ENCODE peak calls at places on chromosomes 16 and 17, in ten cellular contexts. One of them, this sample, is unnamed.

GRCh38 chr17:28180449-28180848 is 138.0 kb downstream of the NLK start:
- DNase-seq in left ventricle myocardium superior: no peak
- DNase-seq in T-helper 9 cell: no peak
- DNase-seq in hepatocyte: no peak
- DNase-seq in MCF 10A: no peak
- DNase-seq in T-helper 2 cell: no peak
- DNase-seq in LoVo: no peak
- DNase-seq in stimulated activated CD4-positive, alpha-beta T cell treated with anti-CD3 and anti-CD28 coated beads, Interleukin-4, amount 100 ng/mL, for 1 hour: no peak
- DNase-seq in GM12878: no peak
- DNase-seq in ascending aorta: no peak
- DNase-seq in this sample: no peak

GRCh38 chr17:58200024-58200633 is 7.6 kb downstream of the EPX start:
- DNase-seq in left ventricle myocardium superior: peak
- DNase-seq in T-helper 9 cell: peak
- DNase-seq in hepatocyte: peak
- DNase-seq in MCF 10A: peak
- DNase-seq in T-helper 2 cell: peak
- DNase-seq in LoVo: peak
- DNase-seq in stimulated activated CD4-positive, alpha-beta T cell treated with anti-CD3 and anti-CD28 coated beads, Interleukin-4, amount 100 ng/mL, for 1 hour: peak
- DNase-seq in GM12878: no peak
- DNase-seq in ascending aorta: no peak
- DNase-seq in this sample: no peak

GRCh38 chr16:84927621-84928591 is 83.4 kb downstream of the ZDHHC7 start:
- DNase-seq in left ventricle myocardium superior: peak
- DNase-seq in T-helper 9 cell: no peak
- DNase-seq in hepatocyte: no peak
- DNase-seq in MCF 10A: no peak
- DNase-seq in T-helper 2 cell: no peak
- DNase-seq in LoVo: no peak
- DNase-seq in stimulated activated CD4-positive, alpha-beta T cell treated with anti-CD3 and anti-CD28 coated beads, Interleukin-4, amount 100 ng/mL, for 1 hour: no peak
- DNase-seq in GM12878: no peak
- DNase-seq in ascending aorta: no peak
- DNase-seq in this sample: no peak

GRCh38 chr17:52986056-52986662 is 827.6 kb upstream of the CA10 start:
- DNase-seq in left ventricle myocardium superior: no peak
- DNase-seq in T-helper 9 cell: no peak
- DNase-seq in hepatocyte: no peak
- DNase-seq in MCF 10A: no peak
- DNase-seq in T-helper 2 cell: no peak
- DNase-seq in LoVo: no peak
- DNase-seq in stimulated activated CD4-positive, alpha-beta T cell treated with anti-CD3 and anti-CD28 coated beads, Interleukin-4, amount 100 ng/mL, for 1 hour: no peak
- DNase-seq in GM12878: no peak
- DNase-seq in ascending aorta: no peak
- DNase-seq in this sample: no peak

GRCh38 chr16:53094013-53094630 is 39.3 kb downstream of the CHD9 start:
- DNase-seq in left ventricle myocardium superior: peak
- DNase-seq in T-helper 9 cell: peak
- DNase-seq in hepatocyte: peak
- DNase-seq in MCF 10A: peak
- DNase-seq in T-helper 2 cell: peak
- DNase-seq in LoVo: peak
- DNase-seq in stimulated activated CD4-positive, alpha-beta T cell treated with anti-CD3 and anti-CD28 coated beads, Interleukin-4, amount 100 ng/mL, for 1 hour: no peak
- DNase-seq in GM12878: peak
- DNase-seq in ascending aorta: no peak
- DNase-seq in this sample: peak

GRCh38 chr17:77881545-77881944 is 77.0 kb upstream of the TNRC6C start:
- DNase-seq in left ventricle myocardium superior: peak
- DNase-seq in T-helper 9 cell: peak
- DNase-seq in hepatocyte: peak
- DNase-seq in MCF 10A: peak
- DNase-seq in T-helper 2 cell: peak
- DNase-seq in LoVo: no peak
- DNase-seq in stimulated activated CD4-positive, alpha-beta T cell treated with anti-CD3 and anti-CD28 coated beads, Interleukin-4, amount 100 ng/mL, for 1 hour: peak
- DNase-seq in GM12878: peak
- DNase-seq in ascending aorta: peak
- DNase-seq in this sample: peak

GRCh38 chr16:81440888-81441663 is 3.5 kb upstream of the CMIP start:
- DNase-seq in left ventricle myocardium superior: no peak
- DNase-seq in T-helper 9 cell: no peak
- DNase-seq in hepatocyte: no peak
- DNase-seq in MCF 10A: no peak
- DNase-seq in T-helper 2 cell: no peak
- DNase-seq in LoVo: no peak
- DNase-seq in stimulated activated CD4-positive, alpha-beta T cell treated with anti-CD3 and anti-CD28 coated beads, Interleukin-4, amount 100 ng/mL, for 1 hour: no peak
- DNase-seq in GM12878: no peak
- DNase-seq in ascending aorta: no peak
- DNase-seq in this sample: no peak

GRCh38 chr16:84198401-84198800 is 7.4 kb downstream of the ADAD2 start:
- DNase-seq in left ventricle myocardium superior: no peak
- DNase-seq in T-helper 9 cell: no peak
- DNase-seq in hepatocyte: no peak
- DNase-seq in MCF 10A: peak
- DNase-seq in T-helper 2 cell: no peak
- DNase-seq in LoVo: peak
- DNase-seq in stimulated activated CD4-positive, alpha-beta T cell treated with anti-CD3 and anti-CD28 coated beads, Interleukin-4, amount 100 ng/mL, for 1 hour: no peak
- DNase-seq in GM12878: no peak
- DNase-seq in ascending aorta: no peak
- DNase-seq in this sample: no peak

GRCh38 chr16:28981517-28981916 is 3.3 kb upstream of the LAT start:
- DNase-seq in left ventricle myocardium superior: no peak
- DNase-seq in T-helper 9 cell: no peak
- DNase-seq in hepatocyte: no peak
- DNase-seq in MCF 10A: peak
- DNase-seq in T-helper 2 cell: no peak
- DNase-seq in LoVo: no peak
- DNase-seq in stimulated activated CD4-positive, alpha-beta T cell treated with anti-CD3 and anti-CD28 coated beads, Interleukin-4, amount 100 ng/mL, for 1 hour: peak
- DNase-seq in GM12878: no peak
- DNase-seq in ascending aorta: no peak
- DNase-seq in this sample: no peak

GRCh38 chr17:4250887-4251286 is 12.9 kb downstream of the ANKFY1 start:
- DNase-seq in left ventricle myocardium superior: no peak
- DNase-seq in T-helper 9 cell: no peak
- DNase-seq in hepatocyte: no peak
- DNase-seq in MCF 10A: no peak
- DNase-seq in T-helper 2 cell: no peak
- DNase-seq in LoVo: no peak
- DNase-seq in stimulated activated CD4-positive, alpha-beta T cell treated with anti-CD3 and anti-CD28 coated beads, Interleukin-4, amount 100 ng/mL, for 1 hour: no peak
- DNase-seq in GM12878: no peak
- DNase-seq in ascending aorta: no peak
- DNase-seq in this sample: no peak

GRCh38 chr17:33595783-33596182 is 302.7 kb upstream of the ASIC2 start:
- DNase-seq in left ventricle myocardium superior: no peak
- DNase-seq in T-helper 9 cell: no peak
- DNase-seq in hepatocyte: no peak
- DNase-seq in MCF 10A: no peak
- DNase-seq in T-helper 2 cell: no peak
- DNase-seq in LoVo: no peak
- DNase-seq in stimulated activated CD4-positive, alpha-beta T cell treated with anti-CD3 and anti-CD28 coated beads, Interleukin-4, amount 100 ng/mL, for 1 hour: no peak
- DNase-seq in GM12878: no peak
- DNase-seq in ascending aorta: no peak
- DNase-seq in this sample: no peak

GRCh38 chr17:381941-382643 is 29.5 kb upstream of the RPH3AL start:
- DNase-seq in left ventricle myocardium superior: no peak
- DNase-seq in T-helper 9 cell: no peak
- DNase-seq in hepatocyte: no peak
- DNase-seq in MCF 10A: no peak
- DNase-seq in T-helper 2 cell: no peak
- DNase-seq in LoVo: no peak
- DNase-seq in stimulated activated CD4-positive, alpha-beta T cell treated with anti-CD3 and anti-CD28 coated beads, Interleukin-4, amount 100 ng/mL, for 1 hour: no peak
- DNase-seq in GM12878: no peak
- DNase-seq in ascending aorta: no peak
- DNase-seq in this sample: no peak

GRCh38 chr17:72613411-72614292 is 478.8 kb downstream of the SLC39A11 start:
- DNase-seq in left ventricle myocardium superior: no peak
- DNase-seq in T-helper 9 cell: no peak
- DNase-seq in hepatocyte: no peak
- DNase-seq in MCF 10A: peak
- DNase-seq in T-helper 2 cell: no peak
- DNase-seq in LoVo: no peak
- DNase-seq in stimulated activated CD4-positive, alpha-beta T cell treated with anti-CD3 and anti-CD28 coated beads, Interleukin-4, amount 100 ng/mL, for 1 hour: no peak
- DNase-seq in GM12878: no peak
- DNase-seq in ascending aorta: no peak
- DNase-seq in this sample: no peak

GRCh38 chr16:27374794-27375499 is 27.0 kb upstream of the IL21R start:
- DNase-seq in left ventricle myocardium superior: peak
- DNase-seq in T-helper 9 cell: peak
- DNase-seq in hepatocyte: peak
- DNase-seq in MCF 10A: peak
- DNase-seq in T-helper 2 cell: peak
- DNase-seq in LoVo: peak
- DNase-seq in stimulated activated CD4-positive, alpha-beta T cell treated with anti-CD3 and anti-CD28 coated beads, Interleukin-4, amount 100 ng/mL, for 1 hour: peak
- DNase-seq in GM12878: peak
- DNase-seq in ascending aorta: peak
- DNase-seq in this sample: peak

GRCh38 chr17:9444687-9445086 is 130.9 kb downstream of the STX8 start:
- DNase-seq in left ventricle myocardium superior: no peak
- DNase-seq in T-helper 9 cell: no peak
- DNase-seq in hepatocyte: no peak
- DNase-seq in MCF 10A: no peak
- DNase-seq in T-helper 2 cell: no peak
- DNase-seq in LoVo: no peak
- DNase-seq in stimulated activated CD4-positive, alpha-beta T cell treated with anti-CD3 and anti-CD28 coated beads, Interleukin-4, amount 100 ng/mL, for 1 hour: no peak
- DNase-seq in GM12878: no peak
- DNase-seq in ascending aorta: no peak
- DNase-seq in this sample: no peak

GRCh38 chr16:65666132-65666869 is 544.4 kb upstream of the CDH11 start:
- DNase-seq in left ventricle myocardium superior: no peak
- DNase-seq in T-helper 9 cell: no peak
- DNase-seq in hepatocyte: peak
- DNase-seq in MCF 10A: peak
- DNase-seq in T-helper 2 cell: no peak
- DNase-seq in LoVo: peak
- DNase-seq in stimulated activated CD4-positive, alpha-beta T cell treated with anti-CD3 and anti-CD28 coated beads, Interleukin-4, amount 100 ng/mL, for 1 hour: no peak
- DNase-seq in GM12878: no peak
- DNase-seq in ascending aorta: no peak
- DNase-seq in this sample: no peak

GRCh38 chr16:57264950-57265371 is 19.5 kb downstream of the PLLP start:
- DNase-seq in left ventricle myocardium superior: no peak
- DNase-seq in T-helper 9 cell: no peak
- DNase-seq in hepatocyte: no peak
- DNase-seq in MCF 10A: peak
- DNase-seq in T-helper 2 cell: no peak
- DNase-seq in LoVo: no peak
- DNase-seq in stimulated activated CD4-positive, alpha-beta T cell treated with anti-CD3 and anti-CD28 coated beads, Interleukin-4, amount 100 ng/mL, for 1 hour: no peak
- DNase-seq in GM12878: no peak
- DNase-seq in ascending aorta: no peak
- DNase-seq in this sample: no peak

GRCh38 chr16:46768809-46769208 is 20.7 kb upstream of the MYLK3 start:
- DNase-seq in left ventricle myocardium superior: no peak
- DNase-seq in T-helper 9 cell: no peak
- DNase-seq in hepatocyte: peak
- DNase-seq in MCF 10A: no peak
- DNase-seq in T-helper 2 cell: no peak
- DNase-seq in LoVo: no peak
- DNase-seq in stimulated activated CD4-positive, alpha-beta T cell treated with anti-CD3 and anti-CD28 coated beads, Interleukin-4, amount 100 ng/mL, for 1 hour: no peak
- DNase-seq in GM12878: no peak
- DNase-seq in ascending aorta: no peak
- DNase-seq in this sample: no peak

GRCh38 chr17:52389632-52390031 is 231.1 kb upstream of the CA10 start:
- DNase-seq in left ventricle myocardium superior: no peak
- DNase-seq in T-helper 9 cell: no peak
- DNase-seq in hepatocyte: no peak
- DNase-seq in MCF 10A: no peak
- DNase-seq in T-helper 2 cell: no peak
- DNase-seq in LoVo: no peak
- DNase-seq in stimulated activated CD4-positive, alpha-beta T cell treated with anti-CD3 and anti-CD28 coated beads, Interleukin-4, amount 100 ng/mL, for 1 hour: no peak
- DNase-seq in GM12878: no peak
- DNase-seq in ascending aorta: no peak
- DNase-seq in this sample: no peak

GRCh38 chr16:56871172-56871593 is 6.2 kb downstream of the SLC12A3 start:
- DNase-seq in left ventricle myocardium superior: no peak
- DNase-seq in T-helper 9 cell: no peak
- DNase-seq in hepatocyte: peak
- DNase-seq in MCF 10A: peak
- DNase-seq in T-helper 2 cell: no peak
- DNase-seq in LoVo: no peak
- DNase-seq in stimulated activated CD4-positive, alpha-beta T cell treated with anti-CD3 and anti-CD28 coated beads, Interleukin-4, amount 100 ng/mL, for 1 hour: no peak
- DNase-seq in GM12878: peak
- DNase-seq in ascending aorta: no peak
- DNase-seq in this sample: no peak

GRCh38 chr17:81870978-81871386 is at the start of gene ARHGDIA:
- DNase-seq in left ventricle myocardium superior: no peak
- DNase-seq in T-helper 9 cell: no peak
- DNase-seq in hepatocyte: no peak
- DNase-seq in MCF 10A: no peak
- DNase-seq in T-helper 2 cell: no peak
- DNase-seq in LoVo: no peak
- DNase-seq in stimulated activated CD4-positive, alpha-beta T cell treated with anti-CD3 and anti-CD28 coated beads, Interleukin-4, amount 100 ng/mL, for 1 hour: no peak
- DNase-seq in GM12878: no peak
- DNase-seq in ascending aorta: no peak
- DNase-seq in this sample: no peak

GRCh38 chr16:64121473-64121872 is 1000.4 kb downstream of the CDH11 start:
- DNase-seq in left ventricle myocardium superior: no peak
- DNase-seq in T-helper 9 cell: no peak
- DNase-seq in hepatocyte: no peak
- DNase-seq in MCF 10A: peak
- DNase-seq in T-helper 2 cell: no peak
- DNase-seq in LoVo: no peak
- DNase-seq in stimulated activated CD4-positive, alpha-beta T cell treated with anti-CD3 and anti-CD28 coated beads, Interleukin-4, amount 100 ng/mL, for 1 hour: no peak
- DNase-seq in GM12878: no peak
- DNase-seq in ascending aorta: no peak
- DNase-seq in this sample: no peak

GRCh38 chr17:27807567-27808470 is 7.5 kb upstream of the NOS2 start:
- DNase-seq in left ventricle myocardium superior: peak
- DNase-seq in T-helper 9 cell: peak
- DNase-seq in hepatocyte: peak
- DNase-seq in MCF 10A: no peak
- DNase-seq in T-helper 2 cell: peak
- DNase-seq in LoVo: peak
- DNase-seq in stimulated activated CD4-positive, alpha-beta T cell treated with anti-CD3 and anti-CD28 coated beads, Interleukin-4, amount 100 ng/mL, for 1 hour: peak
- DNase-seq in GM12878: peak
- DNase-seq in ascending aorta: no peak
- DNase-seq in this sample: peak

This sample was measured in T-helper 22 cell.